ENCODE peak calls at places on chromosomes 16 and 17, in eight cellular contexts. O is T47D; F is stimulated activated CD8-positive, alpha-beta memory T cell treated with anti-CD3 and anti-CD28 coated beads, Interleukin-4, amount 100 ng/mL, for 1 hour; Y is fibroblast of villous mesenchyme; D is stimulated activated CD4-positive, alpha-beta T cell treated with anti-CD3 and anti-CD28 coated beads, TNF-alpha, amount 100 ng/mL, for 24 hours; K is GM23338; C is fibroblast of gingiva; Z is NCI-H1417. U is an unnamed sample.
A peak's percentile ranks its signal among the peaks of the same experiment; 100 is the strongest.

GRCh38 chr16:27241658-27242057 is 26.9 kb downstream of the NSMCE1 start:
- DNase-seq in F (no peak), C (no peak), Z (no peak), O (no peak), Y (peak; percentile 63), D (no peak), K (no peak), U (no peak)

GRCh38 chr17:9645858-9646555 is 690 bp downstream of the USP43 start:
- DNase-seq in O (peak; percentile 78), C (no peak), Z (peak; percentile 32), Y (peak; percentile 18), K (peak; percentile 79), F (no peak), D (no peak), U (no peak)

GRCh38 chr16:23859713-23860269 is 24.0 kb downstream of the PRKCB start:
- DNase-seq in C (no peak), F (no peak), Z (no peak), O (no peak), K (no peak), Y (no peak), D (no peak), U (no peak)

GRCh38 chr16:68715471-68715870 is 21.6 kb upstream of the CDH1 start:
- DNase-seq in O (no peak), D (no peak), Z (no peak), C (no peak), Y (no peak), F (no peak), K (no peak), U (no peak)

GRCh38 chr17:49486012-49486641 is 9.0 kb upstream of the NGFR start:
- DNase-seq in K (peak; percentile 97), D (no peak), O (no peak), C (no peak), Y (no peak), Z (peak; percentile 57), F (no peak), U (no peak)

GRCh38 chr17:70313031-70313430 is 143.7 kb downstream of the KCNJ2 start:
- DNase-seq in D (no peak), F (no peak), C (peak; percentile 13), K (no peak), Z (no peak), Y (no peak), O (no peak), U (no peak)

GRCh38 chr17:50465171-50465570 is 3.5 kb downstream of the CHAD start:
- DNase-seq in Y (no peak), F (no peak), D (no peak), C (no peak), O (no peak), Z (no peak), K (no peak), U (no peak)

GRCh38 chr17:1745513-1746020 is 2.9 kb downstream of the SERPINF2 start:
- DNase-seq in Z (no peak), Y (no peak), C (no peak), D (no peak), O (no peak), F (no peak), K (no peak), U (no peak)

GRCh38 chr17:3027786-3028532 is 35.4 kb downstream of the OR1D5 start:
- DNase-seq in Y (no peak), Z (no peak), O (no peak), F (no peak), C (no peak), D (no peak), K (no peak), U (no peak)

GRCh38 chr16:78184554-78185183 is 85.2 kb downstream of the WWOX start:
- DNase-seq in K (no peak), F (no peak), C (peak; percentile 65), O (no peak), Y (peak; percentile 98), Z (peak; percentile 54), D (no peak), U (peak; percentile 69)

GRCh38 chr17:70040336-70040735 is 34.7 kb upstream of the KCNJ16 start:
- DNase-seq in Y (no peak), D (no peak), F (no peak), Z (no peak), C (peak; percentile 30), O (no peak), K (no peak), U (no peak)

GRCh38 chr16:56777533-56777932 is 47.6 kb downstream of the NUP93 start:
- DNase-seq in Z (no peak), Y (no peak), K (no peak), D (no peak), C (peak; percentile 56), F (no peak), O (no peak), U (peak; percentile 25)

GRCh38 chr16:78563905-78564304 is 464.5 kb downstream of the WWOX start:
- DNase-seq in K (no peak), F (no peak), Z (peak; percentile 49), O (peak; percentile 23), D (no peak), C (no peak), Y (peak; percentile 44), U (no peak)

U was measured in adipocyte.